ENCODE peak calls at places on chromosomes 4 and X, in ten cellular contexts. E is HuH-7; F is RCC 7860; L is NCI-H446 treated with DMSO at 0.1 percent for 48 hours; P is Right ventricle myocardium superior; Z is GM03348; T is T-helper 1 cell; I is lung microvascular endothelial cell; G is central memory CD4-positive, alpha-beta T cell; A is substantia nigra. R is an unnamed sample.

GRCh38 chrX:35773958-35774564 is 24.1 kb upstream of the MAGEB16 start:
- DNase-seq in F (no peak), I (no peak), A (no peak), Z (no peak), L (no peak), E (no peak), T (no peak), G (no peak), P (no peak), R (no peak)

GRCh38 chrX:132831336-132831973 is 127.0 kb downstream of the HS6ST2 start:
- DNase-seq in E (no peak), L (no peak), A (no peak), P (no peak), G (no peak), T (no peak), F (no peak), I (no peak), Z (no peak), R (no peak)

GRCh38 chr4:13701937-13702446 is 74.5 kb upstream of the BOD1L1 start:
- DNase-seq in T (no peak), A (no peak), G (no peak), P (no peak), E (no peak), Z (peak), F (peak), I (no peak), L (no peak), R (no peak)

GRCh38 chr4:168634276-168634802 is 137.5 kb downstream of the PALLD start:
- DNase-seq in T (no peak), P (no peak), I (no peak), F (peak), L (no peak), A (no peak), G (no peak), Z (peak), E (no peak), R (no peak)

GRCh38 chrX:40166582-40166981 is 68.8 kb upstream of the BCOR start:
- DNase-seq in I (no peak), F (no peak), A (no peak), L (no peak), P (no peak), G (no peak), E (no peak), T (no peak), Z (peak), R (no peak)

GRCh38 chr4:151012836-151013235 is 2.2 kb downstream of the LRBA start:
- DNase-seq in L (no peak), T (no peak), E (no peak), F (peak), A (no peak), G (no peak), P (no peak), Z (no peak), I (no peak), R (no peak)

GRCh38 chr4:175470141-175470540 is 341.9 kb downstream of the GPM6A start:
- DNase-seq in F (peak), P (no peak), A (no peak), Z (peak), T (no peak), L (no peak), E (no peak), I (no peak), G (no peak), R (no peak)

GRCh38 chrX:11558972-11559371 is 106.7 kb downstream of the ARHGAP6 start:
- DNase-seq in T (peak), F (no peak), A (no peak), I (peak), Z (no peak), P (no peak), L (no peak), G (peak), E (peak), R (no peak)

GRCh38 chr4:173088144-173088543 is 80.5 kb upstream of the GALNT7 start:
- DNase-seq in T (no peak), L (no peak), F (no peak), G (no peak), E (no peak), A (no peak), Z (no peak), I (no peak), P (no peak), R (no peak)

GRCh38 chr4:1384675-1385372 is 21.4 kb downstream of the NKX1-1 start:
- DNase-seq in G (no peak), T (no peak), F (no peak), E (no peak), P (peak), Z (no peak), I (no peak), L (no peak), A (no peak), R (no peak)

GRCh38 chrX:73916931-73917657 is 354.1 kb downstream of the CHIC1 start:
- DNase-seq in F (peak), L (no peak), T (no peak), Z (peak), G (no peak), I (no peak), P (no peak), A (no peak), E (no peak), R (no peak)

GRCh38 chr4:173507471-173508385 is 22.3 kb downstream of the HAND2 start:
- DNase-seq in F (no peak), L (no peak), T (no peak), E (no peak), A (no peak), I (no peak), Z (no peak), G (no peak), P (no peak), R (peak)

GRCh38 chr4:108433832-108434231 is 186.5 kb upstream of the RPL34 start:
- DNase-seq in Z (peak), P (no peak), E (no peak), T (peak), F (no peak), I (no peak), G (peak), A (no peak), L (no peak), R (no peak)

GRCh38 chr4:88147799-88148217 is 10.6 kb downstream of the ABCG2 start:
- DNase-seq in A (no peak), P (no peak), G (no peak), I (no peak), Z (no peak), E (no peak), L (no peak), T (no peak), F (no peak), R (no peak)

GRCh38 chr4:3406431-3406830 is 35.3 kb upstream of the HGFAC start:
- DNase-seq in E (no peak), T (no peak), L (no peak), F (no peak), G (no peak), Z (no peak), A (no peak), P (no peak), I (no peak), R (no peak)

GRCh38 chr4:53365121-53365485 is 758 bp downstream of the SCFD2 start:
- DNase-seq in Z (peak), F (no peak), E (peak), A (no peak), L (no peak), I (no peak), T (no peak), P (no peak), G (peak), R (no peak)

GRCh38 chr4:179709961-179710624 is 2267.9 kb upstream of the AGA start:
- DNase-seq in T (no peak), I (no peak), G (no peak), F (no peak), A (no peak), L (no peak), E (no peak), P (no peak), Z (no peak), R (no peak)

GRCh38 chr4:140256335-140256734 is 102.4 kb upstream of the MAML3 start:
- DNase-seq in Z (peak), L (no peak), T (no peak), P (no peak), A (no peak), G (no peak), F (peak), I (peak), E (peak), R (no peak)

GRCh38 chr4:158046345-158046744 is 126.5 kb downstream of the GASK1B start:
- DNase-seq in F (no peak), E (no peak), L (no peak), G (no peak), P (no peak), Z (no peak), T (no peak), A (no peak), I (no peak), R (no peak)